ENCODE peak calls at places on chromosomes 7 and 10, in four cellular contexts. I is GM12878, D is lower lobe of right lung, W is HepG2. Y is an unnamed sample.

GRCh38 chr7:14381306-14381705 is 391.8 kb upstream of the ETV1 start:
- DNase-seq in I (no peak), W (no peak), D (no peak), Y (peak)

GRCh38 chr7:38448076-38448475 is 174.6 kb upstream of the TARP start:
- DNase-seq in I (no peak), W (no peak), D (no peak), Y (peak)

GRCh38 chr10:49279015-49279880 is 19.7 kb upstream of the C10orf71 start:
- DNase-seq in D (no peak), I (no peak), W (no peak), Y (no peak)

GRCh38 chr10:78952686-78953085 is 116.1 kb upstream of the ZMIZ1 start:
- DNase-seq in D (no peak), W (no peak), I (no peak), Y (peak)

GRCh38 chr7:111408726-111409125 is 153.6 kb downstream of the IMMP2L start:
- DNase-seq in I (no peak), W (no peak), D (no peak), Y (no peak)

GRCh38 chr10:60388709-60389241 is 900 bp downstream of the ANK3 start:
- DNase-seq in D (no peak), W (no peak), I (no peak), Y (no peak)

GRCh38 chr7:142301923-142302550 is 44.2 kb upstream of the PRSS58 start:
- DNase-seq in I (no peak), W (no peak), D (no peak), Y (no peak)

GRCh38 chr7:44961844-44962482 is 16.9 kb downstream of the MYO1G start:
- DNase-seq in I (no peak), D (no peak), W (no peak), Y (no peak)

GRCh38 chr7:47882635-47883034 is 65.6 kb downstream of the PKD1L1 start:
- DNase-seq in W (no peak), D (no peak), I (no peak), Y (no peak)

GRCh38 chr10:130708465-130708864 is 572.3 kb downstream of the GLRX3 start:
- DNase-seq in I (no peak), D (no peak), W (no peak), Y (no peak)

GRCh38 chr7:23410446-23411183 is 59.7 kb downstream of the IGF2BP3 start:
- DNase-seq in D (no peak), I (peak), W (no peak), Y (no peak)

GRCh38 chr7:115352375-115352774 is 430.5 kb downstream of the MDFIC start:
- DNase-seq in D (no peak), I (no peak), W (no peak), Y (no peak)

GRCh38 chr10:36023939-36024338 is 381.8 kb upstream of the FZD8 start:
- DNase-seq in W (peak), D (no peak), I (no peak), Y (peak)

GRCh38 chr10:109922353-109922975 is 847 bp downstream of the XPNPEP1 start:
- DNase-seq in W (no peak), I (no peak), D (no peak), Y (no peak)

GRCh38 chr7:1925973-1926907 is 256.2 kb downstream of the ELFN1 start:
- DNase-seq in W (no peak), I (no peak), D (no peak), Y (no peak)

GRCh38 chr7:7996568-7996967 is 28.0 kb downstream of the GLCCI1 start:
- DNase-seq in I (no peak), D (no peak), W (peak), Y (no peak)

GRCh38 chr10:87546221-87546620 is 41.5 kb downstream of the MINPP1 start:
- DNase-seq in W (no peak), D (no peak), I (peak), Y (no peak)

GRCh38 chr7:65951837-65952578 is 30.0 kb downstream of the GUSB start:
- DNase-seq in W (no peak), D (peak), I (no peak), Y (no peak)

GRCh38 chr7:116421298-116421697 is 78.2 kb upstream of the CAV2 start:
- DNase-seq in W (no peak), D (no peak), I (no peak), Y (no peak)

GRCh38 chr10:119541459-119542356 is 811 bp downstream of the RGS10 start:
- DNase-seq in D (peak), W (no peak), I (no peak), Y (no peak)

GRCh38 chr7:107201795-107202450 is 33.1 kb downstream of the HBP1 start:
- DNase-seq in D (no peak), I (no peak), W (peak), Y (no peak)

GRCh38 chr10:92291610-92291859 is 568 bp downstream of the MARCHF5 start:
- DNase-seq in I (no peak), D (no peak), W (no peak), Y (no peak)

GRCh38 chr10:101061814-101062230 is at the start of gene KAZALD1:
- DNase-seq in I (no peak), W (no peak), D (no peak), Y (no peak)

GRCh38 chr7:5702876-5703571 is 78.4 kb downstream of the RNF216 start:
- DNase-seq in W (no peak), I (no peak), D (no peak), Y (no peak)

GRCh38 chr7:70698219-70698832 is 433.6 kb upstream of the GALNT17 start:
- DNase-seq in D (no peak), I (no peak), W (peak), Y (peak)

GRCh38 chr10:46551701-46552525 is 4.5 kb downstream of the GPRIN2 start:
- DNase-seq in I (no peak), W (no peak), D (peak), Y (no peak)

GRCh38 chr10:21208666-21209316 is 311.7 kb upstream of the NEBL start:
- DNase-seq in I (no peak), W (no peak), D (no peak), Y (no peak)

GRCh38 chr10:48343871-48344598 is 37.6 kb downstream of the MAPK8 start:
- DNase-seq in D (no peak), I (no peak), W (no peak), Y (peak)

GRCh38 chr10:87862644-87863101 is 660 bp downstream of the KLLN start:
- DNase-seq in I (no peak), W (no peak), D (no peak), Y (no peak)

GRCh38 chr7:37732253-37732652 is 48.7 kb downstream of the GPR141 start:
- DNase-seq in W (peak), D (no peak), I (peak), Y (no peak)

GRCh38 chr7:66699998-66700397 is 40.5 kb upstream of the RABGEF1 start:
- DNase-seq in I (no peak), W (no peak), D (no peak), Y (no peak)

GRCh38 chr7:18421297-18422004 is 74.1 kb upstream of the HDAC9 start:
- DNase-seq in W (no peak), I (no peak), D (no peak), Y (no peak)

GRCh38 chr10:16195894-16196293 is 240.9 kb upstream of the PTER start:
- DNase-seq in D (no peak), W (no peak), I (no peak), Y (no peak)

GRCh38 chr7:137091396-137091795 is 222.9 kb downstream of the CHRM2 start:
- DNase-seq in I (no peak), W (no peak), D (no peak), Y (no peak)

GRCh38 chr7:134888141-134888740 is 98.1 kb upstream of the AGBL3 start:
- DNase-seq in D (no peak), W (no peak), I (no peak), Y (no peak)

GRCh38 chr7:134892963-134893362 is 93.3 kb upstream of the AGBL3 start:
- DNase-seq in D (no peak), I (no peak), W (peak), Y (no peak)

GRCh38 chr7:134891262-134892001 is 94.9 kb upstream of the AGBL3 start:
- DNase-seq in D (peak), W (peak), I (no peak), Y (peak)

GRCh38 chr7:134892002-134892693 is 94.2 kb upstream of the AGBL3 start:
- DNase-seq in I (no peak), W (peak), D (no peak), Y (no peak)

GRCh38 chr7:134890246-134891240 is 95.8 kb upstream of the AGBL3 start:
- DNase-seq in D (no peak), W (peak), I (no peak), Y (peak)
- H3K4me3 ChIP-seq in D (peak), W (peak), I (no peak), Y (peak)

GRCh38 chr7:130433336-130433735 is 7.5 kb downstream of the CEP41 start:
- DNase-seq in W (no peak), I (no peak), D (no peak), Y (no peak)

GRCh38 chr7:130432886-130433285 is 7.9 kb downstream of the CEP41 start:
- DNase-seq in I (no peak), D (no peak), W (no peak), Y (no peak)

GRCh38 chr7:130429019-130429418 is 11.8 kb downstream of the CEP41 start:
- DNase-seq in W (no peak), I (no peak), D (no peak), Y (no peak)

GRCh38 chr7:130435455-130435854 is 5.4 kb downstream of the CEP41 start:
- DNase-seq in W (no peak), D (no peak), I (no peak), Y (no peak)

DNA sequence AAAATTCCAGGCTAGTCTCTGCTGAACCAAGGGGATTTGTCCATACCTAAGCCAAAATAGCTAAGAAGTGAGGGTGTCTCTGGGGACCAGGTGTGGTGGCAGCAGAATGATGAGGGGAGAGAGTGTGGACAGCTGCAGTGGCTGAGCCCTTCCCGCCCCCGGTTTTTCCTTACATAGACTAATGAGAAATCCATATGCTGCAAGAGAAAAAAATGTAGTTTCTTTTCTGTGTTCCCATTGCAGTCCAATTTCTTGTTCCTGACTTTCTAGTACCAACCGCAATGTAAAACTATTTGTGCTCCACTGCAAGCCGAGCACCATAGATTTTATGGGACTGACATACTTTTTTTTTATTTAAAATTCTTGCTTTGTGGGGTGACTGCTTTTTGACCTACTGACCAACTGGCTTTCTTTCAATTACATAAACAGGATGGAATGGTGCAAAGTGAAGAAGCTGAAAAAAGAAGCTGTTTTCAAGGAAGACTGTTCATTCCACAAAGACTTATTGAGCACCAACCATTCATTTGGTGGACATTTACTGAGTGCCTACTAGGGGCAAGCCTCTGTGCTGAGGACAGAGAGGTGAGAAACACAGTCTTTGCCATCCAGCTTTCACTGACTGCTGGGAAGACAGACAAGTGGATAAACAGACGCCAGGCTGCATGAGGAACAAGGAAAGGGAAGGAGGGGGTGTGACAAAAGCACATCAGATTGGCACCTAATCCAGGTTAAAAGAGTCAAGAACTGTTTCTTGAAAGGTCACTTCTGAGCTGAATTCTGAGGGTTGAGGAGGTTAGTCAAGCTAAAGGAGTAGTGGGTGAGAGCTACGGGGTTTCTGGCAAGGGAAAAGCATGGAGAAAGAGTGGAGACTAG is 9.7 kb downstream of the CEP41 start:
- DNase-seq in W (no peak), I (no peak), D (no peak), Y (no peak)
- H3K4me3 ChIP-seq in W (no peak), I (no peak), D (peak), Y (no peak)

DNA sequence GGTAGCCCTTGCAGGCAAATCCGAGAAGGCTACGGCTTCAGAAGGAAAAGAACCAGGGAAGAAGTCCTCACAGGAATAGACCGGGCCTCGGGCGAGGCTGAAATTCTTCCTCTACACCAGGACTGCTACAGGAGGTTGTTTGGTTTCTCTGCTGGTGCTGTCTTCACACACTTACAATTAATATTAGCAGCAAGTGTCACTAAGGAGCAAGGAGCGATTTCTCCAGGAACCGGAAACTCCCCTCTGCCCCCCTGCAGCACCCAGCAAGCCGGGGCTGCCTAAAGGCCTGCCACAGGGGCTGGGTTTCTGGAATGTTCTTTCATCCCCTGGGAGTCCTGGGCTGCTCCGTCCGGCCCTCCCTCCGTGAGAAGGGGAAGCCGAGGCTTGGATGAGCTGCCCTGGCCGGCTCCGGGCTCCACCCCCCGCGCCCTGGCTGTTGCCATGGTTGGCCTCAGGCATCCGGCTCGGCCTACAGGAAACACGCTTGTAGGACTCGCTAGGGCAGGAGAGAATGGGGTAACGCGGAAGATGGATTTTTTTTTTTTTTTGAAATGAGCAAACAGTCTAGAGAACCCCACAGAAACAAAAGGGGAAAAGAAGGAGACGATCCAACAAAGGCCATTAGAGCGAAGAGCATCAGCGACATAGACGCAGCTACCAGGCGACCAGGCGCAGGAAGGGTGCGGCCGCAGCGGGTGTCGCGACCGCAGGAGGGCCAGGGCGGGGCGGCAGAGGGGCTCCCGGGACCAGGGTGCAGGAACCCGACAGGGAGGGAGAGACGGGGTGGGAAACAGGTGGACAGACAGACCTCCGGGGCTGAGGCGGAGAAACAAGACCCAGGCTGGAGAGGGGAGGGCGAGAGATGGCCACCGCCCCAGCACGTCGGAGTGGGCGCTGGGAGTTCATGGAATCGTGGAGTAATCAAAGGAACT is 33.0 kb downstream of the EN2 start:
- DNase-seq in D (peak), W (no peak), I (no peak), Y (no peak)
- H3K4me3 ChIP-seq in D (peak), W (no peak), I (peak), Y (peak)

GRCh38 chr7:101248276-101248675 is 3.4 kb upstream of the FIS1 start:
- DNase-seq in W (no peak), I (no peak), D (no peak), Y (no peak)

GRCh38 chr7:101255841-101256240 is 11.0 kb upstream of the FIS1 start:
- DNase-seq in W (no peak), I (no peak), D (no peak), Y (no peak)

GRCh38 chr7:101251871-101252659 is 7.2 kb upstream of the FIS1 start:
- DNase-seq in D (peak), I (peak), W (peak), Y (peak)

GRCh38 chr7:101245147-101245668 is 327 bp upstream of the FIS1 start:
- DNase-seq in I (no peak), D (no peak), W (no peak), Y (no peak)

GRCh38 chr7:101250324-101250723 is 5.4 kb upstream of the FIS1 start:
- DNase-seq in W (no peak), D (no peak), I (peak), Y (no peak)
- H3K4me3 ChIP-seq in W (no peak), D (peak), I (peak), Y (no peak)